ENCODE peak calls at places on chromosomes 6 and 20, in four cellular contexts. K is HepG2, C is K562, M is GM12878. S is an unnamed sample.

GRCh38 chr6:157108923-157109322 is 214.4 kb downstream of the TMEM242 start:
- DNase-seq in K (no peak), C (no peak), M (no peak), S (no peak)

GRCh38 chr6:87722831-87723726 is 21.0 kb upstream of the AKIRIN2 start:
- DNase-seq in K (peak), C (peak), M (peak), S (peak)

GRCh38 chr20:35339007-35339406 is 46.8 kb upstream of the FAM83C start:
- DNase-seq in K (no peak), C (no peak), M (no peak), S (no peak)

GRCh38 chr6:125519367-125519766 is 217.6 kb upstream of the HDDC2 start:
- DNase-seq in K (no peak), C (no peak), M (no peak), S (no peak)

GRCh38 chr20:50484271-50484976 is 25.8 kb upstream of the PTPN1 start:
- DNase-seq in K (no peak), C (no peak), M (no peak), S (no peak)

GRCh38 chr20:40932436-40932835 is 96.2 kb upstream of the TOP1 start:
- DNase-seq in K (no peak), C (no peak), M (no peak), S (no peak)

GRCh38 chr20:5002077-5002413 is 735 bp upstream of the SLC23A2 start:
- DNase-seq in K (no peak), C (no peak), M (no peak), S (no peak)

GRCh38 chr20:50588034-50588736 is 78.0 kb downstream of the PTPN1 start:
- DNase-seq in K (peak), C (peak), M (no peak), S (peak)

GRCh38 chr6:41284726-41285125 is 1.8 kb downstream of the TREM1 start:
- DNase-seq in K (no peak), C (no peak), M (no peak), S (no peak)

GRCh38 chr6:72720464-72720863 is 98.6 kb downstream of the KCNQ5 start:
- DNase-seq in K (no peak), C (no peak), M (no peak), S (no peak)

GRCh38 chr20:56750430-56750829 is 121.3 kb downstream of the TFAP2C start:
- DNase-seq in K (no peak), C (no peak), M (no peak), S (peak)

GRCh38 chr6:14549319-14549770 is 431.8 kb downstream of the CD83 start:
- DNase-seq in K (no peak), C (no peak), M (no peak), S (no peak)

GRCh38 chr6:108127826-108128225 is 38.0 kb upstream of the NR2E1 start:
- DNase-seq in K (peak), C (no peak), M (no peak), S (no peak)

GRCh38 chr20:1830240-1830639 is 65.0 kb upstream of the SIRPA start:
- DNase-seq in K (no peak), C (no peak), M (no peak), S (peak)

GRCh38 chr6:17144016-17144415 is 42.2 kb downstream of the STMND1 start:
- DNase-seq in K (no peak), C (no peak), M (no peak), S (no peak)

GRCh38 chr20:835220-836045 is 1.9 kb downstream of the FAM110A start:
- DNase-seq in K (no peak), C (peak), M (no peak), S (no peak)

GRCh38 chr20:44851545-44851944 is 34.0 kb upstream of the YWHAB start:
- DNase-seq in K (no peak), C (no peak), M (no peak), S (no peak)

GRCh38 chr6:47076422-47077344 is 34.6 kb upstream of the ADGRF1 start:
- DNase-seq in K (peak), C (no peak), M (no peak), S (no peak)

GRCh38 chr6:42301986-42302385 is 84.3 kb upstream of the MRPS10 start:
- DNase-seq in K (no peak), C (no peak), M (no peak), S (no peak)

GRCh38 chr6:42307141-42307470 is 89.4 kb upstream of the MRPS10 start:
- DNase-seq in K (no peak), C (no peak), M (no peak), S (no peak)

GRCh38 chr6:42302441-42302840 is 84.8 kb upstream of the MRPS10 start:
- DNase-seq in K (no peak), C (no peak), M (no peak), S (no peak)

GRCh38 chr6:42304313-42304712 is 86.7 kb upstream of the MRPS10 start:
- DNase-seq in K (no peak), C (no peak), M (no peak), S (no peak)

DNA sequence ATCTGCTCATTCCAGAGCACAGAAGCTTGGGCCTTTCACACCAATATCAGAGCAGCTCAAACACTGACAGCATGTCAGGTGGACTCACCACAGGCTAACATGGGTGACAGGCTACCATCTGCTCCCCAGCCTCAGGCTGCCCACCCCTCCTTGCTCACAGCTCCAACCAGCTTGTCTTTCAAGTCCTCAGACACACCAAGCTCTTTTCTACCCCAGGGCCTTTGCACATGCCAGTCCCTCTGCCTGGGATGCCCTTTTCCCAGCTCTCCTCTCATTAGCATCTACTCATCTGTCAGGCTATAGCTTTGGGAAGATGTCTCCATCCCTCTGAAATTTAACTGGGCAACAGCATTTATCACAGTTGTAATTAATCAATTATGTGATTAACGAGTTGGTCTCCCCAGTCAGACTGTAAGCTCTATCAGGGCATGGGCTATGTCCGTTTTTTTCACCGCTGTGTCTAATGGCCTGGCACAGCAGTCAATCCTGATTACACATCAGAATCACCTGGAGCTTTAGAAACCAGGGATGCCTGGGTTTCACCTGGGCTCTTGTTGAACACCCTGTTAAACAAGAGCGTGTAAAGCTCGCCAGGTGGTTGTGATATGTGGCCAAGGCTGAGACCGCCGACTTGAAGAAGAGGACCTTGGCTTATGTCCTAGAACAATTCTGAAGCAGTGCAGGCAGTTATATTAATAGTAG is 88.9 kb upstream of the MRPS10 start:
- DNase-seq in K (no peak), C (no peak), M (no peak), S (no peak)
- TF ChIP-seq SP1 in K (no peak), C (no peak), M (no peak), S (no peak)

DNA sequence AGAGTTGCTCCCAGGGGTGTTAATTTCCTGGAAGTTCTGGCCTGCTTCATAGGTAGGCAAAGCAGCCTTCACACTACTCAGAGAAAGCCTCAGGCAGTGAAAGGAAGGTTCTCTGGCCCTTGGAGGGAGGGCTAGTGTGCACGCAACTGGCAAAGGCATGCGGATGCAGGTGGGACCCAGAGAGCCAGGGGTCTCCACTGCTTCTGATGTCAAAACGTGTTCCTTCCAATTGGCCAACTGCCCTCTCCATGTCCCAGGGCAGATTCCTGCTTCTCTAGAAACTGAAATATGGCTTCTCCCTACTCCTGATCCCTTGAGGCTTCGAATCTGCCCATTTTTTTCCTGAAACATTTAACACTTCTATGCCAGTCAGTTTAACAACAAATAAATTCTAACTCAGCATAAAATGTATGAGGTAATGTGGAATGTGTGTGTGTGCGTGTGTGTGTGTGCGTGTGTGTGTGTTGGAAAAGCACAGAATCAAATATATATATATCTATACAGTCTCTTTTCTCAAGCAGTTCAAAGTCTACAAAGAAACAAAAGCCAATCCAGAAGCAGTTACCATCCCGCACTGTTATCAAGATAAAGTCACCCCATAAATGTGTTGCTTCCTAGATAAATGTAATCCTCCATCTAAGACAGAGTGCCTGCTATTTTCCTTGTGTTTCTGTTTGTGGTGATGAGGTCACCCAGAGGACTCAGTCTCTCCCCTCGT is 93.9 kb upstream of the HIVEP1 start:
- DNase-seq in K (no peak), C (peak), M (no peak), S (no peak)
- TF ChIP-seq ZBTB33 in K (no peak), C (no peak), M (no peak), S (no peak)

DNA sequence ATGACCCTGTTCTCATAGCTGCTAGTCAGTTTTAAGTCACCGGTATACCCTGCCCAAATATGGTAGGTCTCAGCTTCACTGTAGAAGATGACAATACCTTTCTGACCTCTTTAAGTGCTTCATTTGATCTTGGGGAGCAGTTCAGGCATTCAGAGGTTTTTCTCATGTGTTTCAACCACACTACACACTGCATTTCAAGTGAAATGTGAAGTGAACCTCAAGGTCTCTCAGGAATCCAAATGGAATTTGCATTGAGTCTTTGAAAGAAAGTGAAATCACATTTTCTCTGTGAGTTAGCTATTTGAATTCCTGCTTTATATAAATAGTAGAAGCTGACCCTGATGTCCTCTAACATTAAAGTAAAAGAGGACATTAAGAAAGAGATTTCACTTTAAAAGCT is 461.6 kb downstream of the ADGRB3 start:
- DNase-seq in K (no peak), C (no peak), M (no peak), S (no peak)
- H3K27ac ChIP-seq in K (no peak), C (no peak), M (no peak), S (no peak)

DNA sequence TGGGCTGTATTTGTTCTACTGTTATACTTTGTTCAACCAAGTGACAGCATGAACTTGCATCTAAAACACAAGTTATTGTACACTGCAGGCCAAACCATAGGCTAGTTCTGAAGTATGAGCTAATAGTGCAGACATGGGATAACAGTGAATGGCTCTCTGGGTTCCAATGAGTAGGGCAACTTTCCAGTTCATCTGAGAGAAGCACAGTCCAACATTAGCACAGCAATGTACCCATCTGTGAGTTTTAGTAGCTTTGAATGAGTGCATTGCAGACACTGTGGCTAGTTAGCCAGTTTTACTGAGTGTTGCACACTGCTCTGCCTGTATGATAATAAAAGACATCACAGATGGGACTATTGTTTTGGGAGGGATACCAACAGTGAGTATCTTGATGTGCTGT is 56.5 kb upstream of the FUT9 start:
- DNase-seq in K (no peak), C (no peak), M (no peak), S (no peak)
- TF ChIP-seq SP1 in K (no peak), C (no peak), M (no peak), S (no peak)